ENCODE peak calls at places on chromosomes 13 and 19, in five cellular contexts. O is heart left ventricle, Y is MM.1S, Z is thoracic aorta, R is Peyer's patch. U is an unnamed sample.

GRCh38 chr19:54873990-54874389 is at the start of gene FCAR:
- DNase-seq in Y (no peak), R (no peak), O (no peak), Z (no peak), U (no peak)

GRCh38 chr19:44308011-44308410 is 3.2 kb upstream of the ZNF235 start:
- DNase-seq in R (no peak), Z (no peak), Y (no peak), O (no peak), U (peak; percentile 22)

GRCh38 chr13:42173789-42174343 is 98.1 kb upstream of the AKAP11 start:
- DNase-seq in O (no peak), Y (no peak), Z (no peak), R (no peak), U (no peak)

GRCh38 chr13:91813255-91813654 is 414.8 kb downstream of the GPC5 start:
- DNase-seq in Z (no peak), R (no peak), O (peak; percentile 54), Y (no peak), U (peak; percentile 10)

GRCh38 chr19:49214701-49215100 is 57.1 kb downstream of the TRPM4 start:
- DNase-seq in Z (no peak), Y (peak; percentile 92), O (no peak), R (no peak), U (no peak)

GRCh38 chr13:32309812-32310706 is 5.1 kb downstream of the ZAR1L start:
- DNase-seq in O (no peak), Z (no peak), Y (peak; percentile 51), R (no peak), U (peak; percentile 70)

GRCh38 chr13:101452519-101453485 is at the start of gene ITGBL1:
- DNase-seq in O (peak; percentile 38), R (no peak), Y (peak; percentile 50), Z (no peak), U (peak; percentile 8)

GRCh38 chr13:102440259-102440936 is 38.5 kb upstream of the FGF14 start:
- DNase-seq in R (no peak), Y (peak; percentile 16), O (no peak), Z (no peak), U (no peak)

GRCh38 chr13:27405521-27406134 is 18.8 kb upstream of the GTF3A start:
- DNase-seq in O (no peak), Y (no peak), Z (no peak), R (peak; percentile 64), U (no peak)

GRCh38 chr19:2666344-2666994 is 36.0 kb downstream of the GNG7 start:
- DNase-seq in R (no peak), Z (no peak), Y (no peak), O (no peak), U (no peak)

GRCh38 chr19:47094557-47095517 is 18.7 kb downstream of the ZC3H4 start:
- DNase-seq in O (no peak), Z (no peak), Y (no peak), R (peak; percentile 65), U (no peak)

GRCh38 chr13:25046985-25047660 is 48.8 kb upstream of the PABPC3 start:
- DNase-seq in Y (no peak), Z (no peak), R (no peak), O (no peak), U (peak; percentile 4)

GRCh38 chr19:18761531-18762110 is 29.5 kb downstream of the COMP start:
- DNase-seq in O (no peak), R (no peak), Z (no peak), Y (no peak), U (no peak)

GRCh38 chr13:110338441-110339101 is 31.5 kb downstream of the COL4A2 start:
- DNase-seq in R (no peak), Y (no peak), O (peak; percentile 76), Z (no peak), U (peak; percentile 15)

GRCh38 chr19:1526066-1526778 is 2.3 kb downstream of the PLK5 start:
- DNase-seq in O (no peak), Z (no peak), R (no peak), Y (no peak), U (no peak)

GRCh38 chr19:55440411-55441105 is 2.5 kb downstream of the SHISA7 start:
- DNase-seq in O (no peak), Y (no peak), R (no peak), Z (no peak), U (no peak)

GRCh38 chr13:30400376-30400775 is 21.9 kb upstream of the UBE2L5 start:
- DNase-seq in Y (no peak), O (no peak), R (no peak), Z (no peak), U (no peak)

GRCh38 chr13:67996101-67996500 is 766.0 kb upstream of the PCDH9 start:
- DNase-seq in Z (no peak), Y (no peak), O (no peak), R (no peak), U (no peak)

GRCh38 chr19:40070058-40070457 is 14.0 kb upstream of the ZNF780B start:
- DNase-seq in Z (no peak), Y (no peak), O (no peak), R (no peak), U (no peak)

GRCh38 chr13:94674609-94675348 is 37.6 kb downstream of the SOX21 start:
- DNase-seq in O (peak; percentile 27), Y (peak; percentile 68), Z (no peak), R (peak; percentile 79), U (peak; percentile 77)

GRCh38 chr13:80979035-80979641 is 638.2 kb upstream of the SPRY2 start:
- DNase-seq in Y (peak; percentile 54), O (no peak), Z (no peak), R (peak; percentile 67), U (peak; percentile 87)

GRCh38 chr13:100646030-100646673 is 28.4 kb downstream of the TMTC4 start:
- DNase-seq in Z (no peak), Y (no peak), R (no peak), O (no peak), U (peak; percentile 27)

GRCh38 chr13:76885203-76886004 is 801 bp downstream of the KCTD12 start:
- DNase-seq in Y (peak; percentile 71), O (peak; percentile 83), R (peak; percentile 81), Z (no peak), U (peak; percentile 72)
- TF ChIP-seq CTCF in Y (peak; percentile 48), O (peak; percentile 41), R (peak; percentile 8), Z (peak; percentile 33), U (peak; percentile 48)

GRCh38 chr13:44158741-44159632 is 214.6 kb upstream of the SERP2 start:
- DNase-seq in Z (no peak), O (no peak), R (no peak), Y (no peak), U (peak; percentile 30)

GRCh38 chr13:44157614-44158013 is 216.0 kb upstream of the SERP2 start:
- DNase-seq in Y (no peak), Z (no peak), O (no peak), R (no peak), U (peak; percentile 23)

GRCh38 chr13:44158055-44158655 is 215.5 kb upstream of the SERP2 start:
- DNase-seq in R (no peak), Z (no peak), O (no peak), Y (no peak), U (no peak)

GRCh38 chr13:44160549-44161278 is 212.9 kb upstream of the SERP2 start:
- DNase-seq in Y (peak; percentile 19), Z (no peak), O (no peak), R (no peak), U (no peak)

DNA sequence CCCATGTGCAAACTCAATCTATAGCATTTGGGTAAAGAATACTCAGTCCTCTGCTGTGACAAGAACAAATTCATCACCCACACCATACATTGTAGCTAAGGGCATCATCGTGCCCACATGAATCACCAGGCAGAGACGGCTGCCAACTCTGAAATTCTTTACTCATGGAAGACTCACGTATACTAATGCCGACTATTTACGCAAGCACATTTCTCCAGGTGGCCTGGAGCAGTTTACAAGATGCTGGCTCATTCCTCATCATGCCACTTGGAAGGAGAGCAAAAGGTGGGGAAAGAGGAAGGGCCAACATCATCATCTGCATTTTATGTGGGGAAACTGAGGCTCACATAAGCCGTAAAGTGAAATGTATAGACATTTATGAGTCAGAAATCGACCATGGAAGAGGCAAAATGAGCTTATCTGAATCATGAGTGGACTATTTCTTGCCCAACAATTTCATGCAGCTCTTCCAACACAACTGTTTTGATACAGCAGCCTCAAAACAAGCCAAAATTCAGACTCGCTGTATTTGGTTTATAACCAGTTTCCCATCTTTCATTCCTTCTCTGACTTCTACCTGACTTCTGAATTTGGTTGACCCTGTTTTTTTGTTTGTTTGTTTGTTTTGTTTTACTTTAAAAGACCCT is 213.9 kb upstream of the SERP2 start:
- DNase-seq in R (no peak), Y (no peak), O (no peak), Z (no peak), U (no peak)
- H3K27ac ChIP-seq in R (peak overlapping the region; percentile 71), Y (no peak overlapping the region), O (no peak overlapping the region), Z (peak overlapping the region; percentile 88), U (no peak overlapping the region)

DNA sequence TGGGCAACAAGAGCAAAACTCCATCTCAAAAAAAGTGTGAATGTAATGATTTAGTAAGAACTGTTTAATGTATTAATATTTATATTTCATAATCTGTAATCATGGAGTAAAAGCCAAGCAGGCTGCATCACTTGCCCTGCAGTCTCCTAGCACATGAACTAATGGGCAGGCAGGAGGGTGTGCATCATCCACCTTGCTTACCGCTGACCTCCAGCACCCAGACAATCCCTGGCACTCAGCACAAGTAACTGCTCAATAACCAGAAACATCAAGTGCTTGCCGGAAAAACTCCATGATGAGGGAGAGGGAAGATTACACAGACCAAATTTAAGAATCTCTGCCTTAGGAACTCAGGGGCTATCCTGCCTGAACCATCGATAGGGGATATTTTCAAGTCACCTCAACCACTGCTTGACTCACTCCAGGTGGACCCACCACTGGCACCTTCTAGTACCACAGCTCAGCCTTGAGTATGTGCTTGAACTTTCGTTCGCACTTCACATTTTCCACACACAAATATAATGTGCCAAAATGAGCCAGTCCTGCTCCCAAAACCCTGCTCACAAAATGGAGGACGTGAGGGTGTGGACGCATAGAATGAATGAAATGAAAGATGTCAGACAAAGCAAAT is 18.6 kb downstream of the BRD4 start:
- DNase-seq in R (no peak), Z (no peak), Y (no peak), O (no peak), U (no peak)
- H3K4me1 ChIP-seq in R (no peaks in the 10 kb centered on the region), Z (peaks cover 56% of the 10 kb centered on the region), Y (peaks cover 15% of the 10 kb centered on the region), O (peaks cover 95% of the 10 kb centered on the region), U (peaks cover 34% of the 10 kb centered on the region)

GRCh38 chr19:7489609-7490044 is 792 bp upstream of the PEX11G start:
- DNase-seq in Z (no peak), R (peak; percentile 77), O (no peak), Y (no peak), U (no peak)

GRCh38 chr19:7497292-7497691 is 8.5 kb upstream of the PEX11G start:
- DNase-seq in Y (peak; percentile 34), Z (no peak), O (no peak), R (no peak), U (no peak)

GRCh38 chr19:7488736-7489353 is at the start of gene PEX11G:
- DNase-seq in Y (peak; percentile 63), R (peak; percentile 96), Z (peak; percentile 45), O (peak; percentile 93), U (peak; percentile 93)

GRCh38 chr19:7492142-7493055 is 3.6 kb upstream of the PEX11G start:
- DNase-seq in O (no peak), R (no peak), Y (no peak), Z (no peak), U (peak; percentile 78)

DNA sequence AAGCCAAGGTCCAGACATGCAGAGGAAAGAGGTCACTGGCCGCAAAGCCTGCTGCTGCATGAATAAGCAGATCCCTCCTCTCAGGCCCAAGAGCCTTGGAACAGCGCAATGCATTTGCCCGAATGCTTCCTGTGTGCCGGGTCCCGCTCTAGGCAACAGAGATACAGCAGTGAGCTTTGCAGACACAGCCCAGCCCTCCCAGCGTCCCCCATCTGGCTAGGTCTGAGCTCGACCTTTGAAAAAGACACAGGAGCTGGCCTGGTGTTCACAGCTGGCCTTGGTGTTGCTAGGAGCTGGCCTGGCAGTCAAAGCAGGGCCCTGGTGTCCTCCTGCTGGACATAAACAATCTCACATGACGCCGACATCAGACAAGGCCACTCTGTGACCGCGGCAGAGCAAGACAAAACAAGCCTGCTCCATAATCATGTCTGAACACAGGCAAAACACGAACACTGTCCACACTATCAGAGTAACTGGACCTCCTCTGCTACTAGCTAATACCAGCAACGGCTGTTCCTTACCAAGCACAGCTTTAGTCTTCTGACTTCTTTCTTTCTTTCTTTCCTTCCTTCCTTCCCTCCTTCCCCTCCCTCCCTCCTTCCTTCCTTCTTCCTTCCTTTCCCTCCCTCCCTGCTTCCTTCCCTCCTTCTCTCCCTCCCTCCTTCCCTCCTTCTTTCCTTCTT is 5.7 kb upstream of the PEX11G start:
- DNase-seq in O (peak; percentile 56), R (no peak), Y (no peak), Z (no peak), U (no peak)
- TF ChIP-seq CTCF in O (no peak), R (peak; percentile 21), Y (no peak), Z (peak; percentile 31), U (no peak)

U was measured in cardiac muscle cell.